ENCODE peak calls at places on chromosomes 13 and 19, in six cellular contexts. B is H4; R is Daoy; X is pons; W is neural progenitor cell; S is Jurkat, Clone E6-1. D is an unnamed sample.

GRCh38 chr13:108313382-108313781 is 43.9 kb downstream of the TNFSF13B start:
- DNase-seq in B (no peak), R (no peak), X (no peak), W (no peak), S (no peak), D (no peak)

GRCh38 chr13:42832341-42833153 is 51.2 kb downstream of the FAM216B start:
- DNase-seq in B (peak; percentile 62), R (peak; percentile 27), X (no peak), W (no peak), S (no peak), D (peak; percentile 16)

GRCh38 chr19:18100710-18101109 is 3.1 kb downstream of the MAST3 start:
- DNase-seq in B (no peak), R (no peak), X (peak; percentile 66), W (peak; percentile 91), S (no peak), D (no peak)

GRCh38 chr13:97005631-97006262 is 11.5 kb upstream of the OXGR1 start:
- DNase-seq in B (no peak), R (peak; percentile 31), X (no peak), W (no peak), S (no peak), D (peak; percentile 23)

GRCh38 chr13:106104281-106104901 is 431.1 kb downstream of the EFNB2 start:
- DNase-seq in B (peak; percentile 33), R (peak; percentile 88), X (no peak), W (peak; percentile 20), S (no peak), D (peak; percentile 56)

GRCh38 chr19:658916-659839 is 3.8 kb downstream of the RNF126 start:
- DNase-seq in B (no peak), R (no peak), X (no peak), W (no peak), S (no peak), D (peak; percentile 92)

GRCh38 chr13:75196112-75196855 is 285.7 kb downstream of the TBC1D4 start:
- DNase-seq in B (peak; percentile 24), R (no peak), X (peak; percentile 18), W (no peak), S (no peak), D (peak; percentile 24)

GRCh38 chr13:84925443-84925842 is 873.8 kb downstream of the SLITRK6 start:
- DNase-seq in B (no peak), R (no peak), X (no peak), W (no peak), S (no peak), D (no peak)

GRCh38 chr19:19053508-19054314 is 10.1 kb upstream of the SLC25A42 start:
- DNase-seq in B (no peak), R (peak; percentile 62), X (peak; percentile 34), W (peak; percentile 91), S (no peak), D (peak; percentile 72)

GRCh38 chr19:38653028-38653571 is 5.7 kb downstream of the ACTN4 start:
- DNase-seq in B (no peak), R (peak; percentile 37), X (peak; percentile 68), W (no peak), S (no peak), D (no peak)

GRCh38 chr19:37874784-37875183 is 31.6 kb downstream of the WDR87 start:
- DNase-seq in B (peak; percentile 86), R (no peak), X (no peak), W (no peak), S (no peak), D (no peak)

D was measured in hepatic stellate cell.